ENCODE peak calls at places on chromosomes 7 and 10, in eight cellular contexts. One of them, this sample, is unnamed.

GRCh38 chr10:29005988-29006387 is 282.9 kb upstream of the LYZL1 start:
- DNase-seq in GM12865: no peak
- DNase-seq in activated T-helper 9 cell treated with anti-CD3 and anti-CD28 coated beads, Interleukin-2, amount 50 U/mL, for 16 hours: no peak
- DNase-seq in psoas muscle: no peak
- DNase-seq in HuH-7.5: no peak
- DNase-seq in stimulated activated CD4-positive, alpha-beta T cell treated with anti-CD3 and anti-CD28 coated beads, TNF-alpha, amount 100 ng/mL, for 48 hours: no peak
- DNase-seq in heart right ventricle: no peak
- DNase-seq in glutamatergic neuron: no peak
- DNase-seq in this sample: no peak

GRCh38 chr10:130864951-130865350 is 446.6 kb downstream of the TCERG1L start:
- DNase-seq in GM12865: no peak
- DNase-seq in activated T-helper 9 cell treated with anti-CD3 and anti-CD28 coated beads, Interleukin-2, amount 50 U/mL, for 16 hours: no peak
- DNase-seq in psoas muscle: no peak
- DNase-seq in HuH-7.5: no peak
- DNase-seq in stimulated activated CD4-positive, alpha-beta T cell treated with anti-CD3 and anti-CD28 coated beads, TNF-alpha, amount 100 ng/mL, for 48 hours: no peak
- DNase-seq in heart right ventricle: no peak
- DNase-seq in glutamatergic neuron: no peak
- DNase-seq in this sample: no peak

GRCh38 chr10:89853796-89854195 is 152.4 kb downstream of the KIF20B start:
- DNase-seq in GM12865: no peak
- DNase-seq in activated T-helper 9 cell treated with anti-CD3 and anti-CD28 coated beads, Interleukin-2, amount 50 U/mL, for 16 hours: no peak
- DNase-seq in psoas muscle: no peak
- DNase-seq in HuH-7.5: no peak
- DNase-seq in stimulated activated CD4-positive, alpha-beta T cell treated with anti-CD3 and anti-CD28 coated beads, TNF-alpha, amount 100 ng/mL, for 48 hours: no peak
- DNase-seq in heart right ventricle: no peak
- DNase-seq in glutamatergic neuron: peak; percentile 57
- DNase-seq in this sample: no peak

GRCh38 chr7:77680266-77680665 is 16.0 kb upstream of the RSBN1L start:
- DNase-seq in GM12865: no peak
- DNase-seq in activated T-helper 9 cell treated with anti-CD3 and anti-CD28 coated beads, Interleukin-2, amount 50 U/mL, for 16 hours: no peak
- DNase-seq in psoas muscle: no peak
- DNase-seq in HuH-7.5: no peak
- DNase-seq in stimulated activated CD4-positive, alpha-beta T cell treated with anti-CD3 and anti-CD28 coated beads, TNF-alpha, amount 100 ng/mL, for 48 hours: no peak
- DNase-seq in heart right ventricle: no peak
- DNase-seq in glutamatergic neuron: no peak
- DNase-seq in this sample: peak; percentile 47

GRCh38 chr10:114548662-114549061 is 109.4 kb downstream of the ABLIM1 start:
- DNase-seq in GM12865: peak; percentile 41
- DNase-seq in activated T-helper 9 cell treated with anti-CD3 and anti-CD28 coated beads, Interleukin-2, amount 50 U/mL, for 16 hours: no peak
- DNase-seq in psoas muscle: no peak
- DNase-seq in HuH-7.5: no peak
- DNase-seq in stimulated activated CD4-positive, alpha-beta T cell treated with anti-CD3 and anti-CD28 coated beads, TNF-alpha, amount 100 ng/mL, for 48 hours: no peak
- DNase-seq in heart right ventricle: no peak
- DNase-seq in glutamatergic neuron: no peak
- DNase-seq in this sample: peak; percentile 13

GRCh38 chr10:102408728-102409603 is 9.6 kb downstream of the PSD start:
- DNase-seq in GM12865: no peak
- DNase-seq in activated T-helper 9 cell treated with anti-CD3 and anti-CD28 coated beads, Interleukin-2, amount 50 U/mL, for 16 hours: peak; percentile 67
- DNase-seq in psoas muscle: no peak
- DNase-seq in HuH-7.5: peak; percentile 63
- DNase-seq in stimulated activated CD4-positive, alpha-beta T cell treated with anti-CD3 and anti-CD28 coated beads, TNF-alpha, amount 100 ng/mL, for 48 hours: peak; percentile 83
- DNase-seq in heart right ventricle: peak; percentile 38
- DNase-seq in glutamatergic neuron: peak; percentile 71
- DNase-seq in this sample: no peak

GRCh38 chr10:120459185-120459584 is 2.2 kb downstream of the PLPP4 start:
- DNase-seq in GM12865: no peak
- DNase-seq in activated T-helper 9 cell treated with anti-CD3 and anti-CD28 coated beads, Interleukin-2, amount 50 U/mL, for 16 hours: no peak
- DNase-seq in psoas muscle: no peak
- DNase-seq in HuH-7.5: no peak
- DNase-seq in stimulated activated CD4-positive, alpha-beta T cell treated with anti-CD3 and anti-CD28 coated beads, TNF-alpha, amount 100 ng/mL, for 48 hours: no peak
- DNase-seq in heart right ventricle: no peak
- DNase-seq in glutamatergic neuron: no peak
- DNase-seq in this sample: no peak

GRCh38 chr10:22712246-22712958 is 2.0 kb downstream of the PIP4K2A start:
- DNase-seq in GM12865: no peak
- DNase-seq in activated T-helper 9 cell treated with anti-CD3 and anti-CD28 coated beads, Interleukin-2, amount 50 U/mL, for 16 hours: no peak
- DNase-seq in psoas muscle: no peak
- DNase-seq in HuH-7.5: no peak
- DNase-seq in stimulated activated CD4-positive, alpha-beta T cell treated with anti-CD3 and anti-CD28 coated beads, TNF-alpha, amount 100 ng/mL, for 48 hours: no peak
- DNase-seq in heart right ventricle: no peak
- DNase-seq in glutamatergic neuron: no peak
- DNase-seq in this sample: peak; percentile 49

GRCh38 chr7:34361663-34362250 is 296.3 kb upstream of the NPSR1 start:
- DNase-seq in GM12865: no peak
- DNase-seq in activated T-helper 9 cell treated with anti-CD3 and anti-CD28 coated beads, Interleukin-2, amount 50 U/mL, for 16 hours: no peak
- DNase-seq in psoas muscle: no peak
- DNase-seq in HuH-7.5: no peak
- DNase-seq in stimulated activated CD4-positive, alpha-beta T cell treated with anti-CD3 and anti-CD28 coated beads, TNF-alpha, amount 100 ng/mL, for 48 hours: no peak
- DNase-seq in heart right ventricle: no peak
- DNase-seq in glutamatergic neuron: no peak
- DNase-seq in this sample: no peak

GRCh38 chr10:30345611-30346010 is 3.5 kb downstream of the MTPAP start:
- DNase-seq in GM12865: no peak
- DNase-seq in activated T-helper 9 cell treated with anti-CD3 and anti-CD28 coated beads, Interleukin-2, amount 50 U/mL, for 16 hours: no peak
- DNase-seq in psoas muscle: no peak
- DNase-seq in HuH-7.5: no peak
- DNase-seq in stimulated activated CD4-positive, alpha-beta T cell treated with anti-CD3 and anti-CD28 coated beads, TNF-alpha, amount 100 ng/mL, for 48 hours: no peak
- DNase-seq in heart right ventricle: no peak
- DNase-seq in glutamatergic neuron: no peak
- DNase-seq in this sample: no peak

GRCh38 chr7:107692501-107692900 is 31.9 kb downstream of the SLC26A4 start:
- DNase-seq in GM12865: no peak
- DNase-seq in activated T-helper 9 cell treated with anti-CD3 and anti-CD28 coated beads, Interleukin-2, amount 50 U/mL, for 16 hours: no peak
- DNase-seq in psoas muscle: no peak
- DNase-seq in HuH-7.5: no peak
- DNase-seq in stimulated activated CD4-positive, alpha-beta T cell treated with anti-CD3 and anti-CD28 coated beads, TNF-alpha, amount 100 ng/mL, for 48 hours: no peak
- DNase-seq in heart right ventricle: no peak
- DNase-seq in glutamatergic neuron: no peak
- DNase-seq in this sample: peak; percentile 46

GRCh38 chr7:92835851-92836488 is 403 bp downstream of the CDK6 start:
- DNase-seq in GM12865: peak; percentile 62
- DNase-seq in activated T-helper 9 cell treated with anti-CD3 and anti-CD28 coated beads, Interleukin-2, amount 50 U/mL, for 16 hours: peak; percentile 45
- DNase-seq in psoas muscle: peak; percentile 13
- DNase-seq in HuH-7.5: peak; percentile 23
- DNase-seq in stimulated activated CD4-positive, alpha-beta T cell treated with anti-CD3 and anti-CD28 coated beads, TNF-alpha, amount 100 ng/mL, for 48 hours: no peak
- DNase-seq in heart right ventricle: peak; percentile 20
- DNase-seq in glutamatergic neuron: no peak
- DNase-seq in this sample: peak; percentile 15

GRCh38 chr10:78211476-78212110 is 177.9 kb downstream of the RPS24 start:
- DNase-seq in GM12865: no peak
- DNase-seq in activated T-helper 9 cell treated with anti-CD3 and anti-CD28 coated beads, Interleukin-2, amount 50 U/mL, for 16 hours: no peak
- DNase-seq in psoas muscle: peak; percentile 23
- DNase-seq in HuH-7.5: peak; percentile 20
- DNase-seq in stimulated activated CD4-positive, alpha-beta T cell treated with anti-CD3 and anti-CD28 coated beads, TNF-alpha, amount 100 ng/mL, for 48 hours: no peak
- DNase-seq in heart right ventricle: peak; percentile 39
- DNase-seq in glutamatergic neuron: peak; percentile 45
- DNase-seq in this sample: peak; percentile 49

GRCh38 chr10:101561068-101561915 is 26.8 kb downstream of the POLL start:
- DNase-seq in GM12865: no peak
- DNase-seq in activated T-helper 9 cell treated with anti-CD3 and anti-CD28 coated beads, Interleukin-2, amount 50 U/mL, for 16 hours: no peak
- DNase-seq in psoas muscle: no peak
- DNase-seq in HuH-7.5: no peak
- DNase-seq in stimulated activated CD4-positive, alpha-beta T cell treated with anti-CD3 and anti-CD28 coated beads, TNF-alpha, amount 100 ng/mL, for 48 hours: no peak
- DNase-seq in heart right ventricle: no peak
- DNase-seq in glutamatergic neuron: no peak
- DNase-seq in this sample: no peak

GRCh38 chr10:114767589-114768393 is 53.8 kb upstream of the FHIP2A start:
- DNase-seq in GM12865: peak; percentile 4
- DNase-seq in activated T-helper 9 cell treated with anti-CD3 and anti-CD28 coated beads, Interleukin-2, amount 50 U/mL, for 16 hours: no peak
- DNase-seq in psoas muscle: peak; percentile 24
- DNase-seq in HuH-7.5: peak; percentile 66
- DNase-seq in stimulated activated CD4-positive, alpha-beta T cell treated with anti-CD3 and anti-CD28 coated beads, TNF-alpha, amount 100 ng/mL, for 48 hours: no peak
- DNase-seq in heart right ventricle: no peak
- DNase-seq in glutamatergic neuron: peak; percentile 32
- DNase-seq in this sample: no peak

GRCh38 chr10:14327535-14327934 is 3.2 kb downstream of the FRMD4A start:
- DNase-seq in GM12865: no peak
- DNase-seq in activated T-helper 9 cell treated with anti-CD3 and anti-CD28 coated beads, Interleukin-2, amount 50 U/mL, for 16 hours: no peak
- DNase-seq in psoas muscle: no peak
- DNase-seq in HuH-7.5: no peak
- DNase-seq in stimulated activated CD4-positive, alpha-beta T cell treated with anti-CD3 and anti-CD28 coated beads, TNF-alpha, amount 100 ng/mL, for 48 hours: no peak
- DNase-seq in heart right ventricle: no peak
- DNase-seq in glutamatergic neuron: no peak
- DNase-seq in this sample: no peak